ENCODE peak calls at places on chromosomes 16 and 17, in six cellular contexts. R is tibial nerve, L is K562, D is GM12891, M is IMR-90, S is ovary. X is an unnamed sample.

GRCh38 chr17:61379457-61380216 is 20.0 kb upstream of the TBX2 start:
- DNase-seq in S (no peak), D (no peak), R (no peak), L (no peak), M (no peak), X (no peak)

GRCh38 chr17:323181-323580 is 29.4 kb downstream of the RPH3AL start:
- DNase-seq in M (no peak), L (no peak), S (no peak), R (no peak), D (peak; percentile 5), X (no peak)

GRCh38 chr16:2188395-2188794 is 8.0 kb downstream of the CASKIN1 start:
- DNase-seq in M (no peak), L (no peak), R (no peak), D (no peak), S (no peak), X (no peak)

GRCh38 chr17:43998552-43998951 is 5.9 kb upstream of the NAGS start:
- DNase-seq in M (peak; percentile 66), R (no peak), D (no peak), S (no peak), L (no peak), X (no peak)

GRCh38 chr17:39751637-39752036 is 13.9 kb downstream of the GRB7 start:
- DNase-seq in L (no peak), D (no peak), R (no peak), S (no peak), M (no peak), X (no peak)

GRCh38 chr17:55607736-55608341 is 96.6 kb upstream of the SMIM36 start:
- DNase-seq in S (peak; percentile 97), M (peak; percentile 71), R (peak; percentile 40), D (no peak), L (no peak), X (no peak)

GRCh38 chr17:58658804-58659713 is 32.8 kb downstream of the TEX14 start:
- DNase-seq in D (peak; percentile 62), M (peak; percentile 99), S (peak; percentile 61), L (peak; percentile 86), R (peak; percentile 90), X (peak; percentile 73)

GRCh38 chr16:87806608-87807546 is 41.1 kb upstream of the KLHDC4 start:
- DNase-seq in R (no peak), S (no peak), L (peak; percentile 54), M (peak; percentile 92), D (no peak), X (peak; percentile 73)

GRCh38 chr17:49132317-49132698 is 261 bp upstream of the B4GALNT2 start:
- DNase-seq in M (no peak), D (no peak), S (no peak), L (no peak), R (no peak), X (no peak)

GRCh38 chr16:70715113-70715711 is 29.4 kb upstream of the MTSS2 start:
- DNase-seq in R (no peak), L (no peak), D (no peak), S (peak; percentile 90), M (peak; percentile 98), X (peak; percentile 98)

GRCh38 chr16:65249768-65250167 is 127.9 kb upstream of the CDH11 start:
- DNase-seq in D (no peak), M (no peak), S (peak; percentile 82), R (peak; percentile 20), L (no peak), X (no peak)

GRCh38 chr17:68780561-68780960 is 174.6 kb downstream of the ABCA8 start:
- DNase-seq in R (no peak), D (no peak), L (no peak), S (no peak), M (no peak), X (no peak)

GRCh38 chr17:54967621-54968258 is 714 bp downstream of the COX11 start:
- DNase-seq in D (peak; percentile 10), M (peak; percentile 27), R (no peak), S (no peak), L (peak; percentile 61), X (no peak)

GRCh38 chr17:142102-142661 is 4.8 kb downstream of the SCGB1C2 start:
- DNase-seq in L (no peak), M (peak; percentile 9), S (peak; percentile 9), R (peak; percentile 3), D (no peak), X (peak; percentile 46)

GRCh38 chr17:32350662-32351418 is 883 bp downstream of the ZNF207 start:
- DNase-seq in S (no peak), D (no peak), R (peak; percentile 40), M (peak; percentile 62), L (peak; percentile 39), X (no peak)

GRCh38 chr17:2090804-2091534 is 36.1 kb downstream of the HIC1 start:
- DNase-seq in R (peak; percentile 75), S (peak; percentile 62), M (peak; percentile 97), D (no peak), L (no peak), X (peak; percentile 84)

GRCh38 chr16:56797861-56798260 is 67.1 kb upstream of the SLC12A3 start:
- DNase-seq in L (no peak), D (no peak), R (no peak), M (no peak), S (no peak), X (no peak)

GRCh38 chr16:67150058-67150832 is 553 bp downstream of the B3GNT9 start:
- DNase-seq in D (peak; percentile 75), L (peak; percentile 53), S (peak; percentile 73), R (no peak), M (peak; percentile 55), X (peak; percentile 71)

GRCh38 chr17:34378664-34379101 is 15.7 kb upstream of the CCL1 start:
- DNase-seq in S (no peak), M (no peak), L (no peak), D (peak; percentile 41), R (no peak), X (no peak)

GRCh38 chr16:22813223-22813945 is 578 bp upstream of the HS3ST2 start:
- DNase-seq in M (peak; percentile 7), S (no peak), L (peak; percentile 51), D (peak; percentile 36), R (no peak), X (no peak)

GRCh38 chr16:23171234-23171948 is 11.2 kb upstream of the SCNN1G start:
- DNase-seq in D (no peak), L (no peak), M (peak; percentile 15), R (no peak), S (no peak), X (peak; percentile 62)

GRCh38 chr17:48095611-48096010 is 5.7 kb downstream of the CBX1 start:
- DNase-seq in D (no peak), M (no peak), R (no peak), S (no peak), L (no peak), X (no peak)

GRCh38 chr17:3527896-3528603 is 29.6 kb downstream of the TRPV3 start:
- DNase-seq in M (no peak), S (no peak), D (no peak), L (no peak), R (no peak), X (no peak)

GRCh38 chr16:11391576-11391975 is 46.3 kb downstream of the RMI2 start:
- DNase-seq in L (no peak), D (peak; percentile 7), M (no peak), S (no peak), R (no peak), X (no peak)

GRCh38 chr17:28380572-28380907 is 9.0 kb downstream of the SARM1 start:
- DNase-seq in R (no peak), D (no peak), S (no peak), M (no peak), L (no peak), X (no peak)

GRCh38 chr16:77963185-77964044 is 58.9 kb upstream of the CLEC3A start:
- DNase-seq in L (no peak), M (no peak), R (no peak), D (no peak), S (no peak), X (no peak)

GRCh38 chr16:56389554-56389953 is 35.8 kb downstream of the AMFR start:
- DNase-seq in M (peak; percentile 100), S (no peak), D (no peak), L (no peak), R (no peak), X (peak; percentile 47)

GRCh38 chr17:79575229-79575628 is 35.6 kb downstream of the RBFOX3 start:
- DNase-seq in D (no peak), L (no peak), S (no peak), R (no peak), M (no peak), X (no peak)

GRCh38 chr16:84834403-84834772 is 14.6 kb downstream of the CRISPLD2 start:
- DNase-seq in M (no peak), L (no peak), R (no peak), D (no peak), S (no peak), X (no peak)

GRCh38 chr17:60077672-60078519 is 825 bp downstream of the HEATR6 start:
- DNase-seq in L (peak; percentile 44), R (no peak), M (no peak), S (no peak), D (no peak), X (no peak)

GRCh38 chr17:32627233-32628008 is 140.6 kb downstream of the CDK5R1 start:
- DNase-seq in D (no peak), M (no peak), R (no peak), L (no peak), S (peak; percentile 53), X (no peak)

GRCh38 chr16:73183678-73184092 is 135.8 kb upstream of the ZFHX3 start:
- DNase-seq in L (no peak), D (no peak), M (no peak), S (peak; percentile 28), R (no peak), X (no peak)

GRCh38 chr16:75475420-75475847 is 10.9 kb upstream of the TMEM170A start:
- DNase-seq in D (no peak), L (no peak), R (no peak), S (no peak), M (no peak), X (no peak)

GRCh38 chr16:81542609-81543570 is 98.3 kb downstream of the CMIP start:
- DNase-seq in L (no peak), D (no peak), S (no peak), M (no peak), R (no peak), X (no peak)
- TF ChIP-seq POLR2A in L (no peak), D (no peak), S (no peak), M (no peak), R (no peak), X (no peak)

GRCh38 chr17:77322534-77323412 is 182.0 kb downstream of the SEC14L1 start:
- DNase-seq in D (no peak), S (peak; percentile 92), M (peak; percentile 99), L (peak; percentile 78), R (peak; percentile 77), X (peak; percentile 85)
- TF ChIP-seq POLR2A in D (no peak), S (no peak), M (peak; percentile 91), L (peak; percentile 58), R (no peak), X (peak; percentile 86)

DNA sequence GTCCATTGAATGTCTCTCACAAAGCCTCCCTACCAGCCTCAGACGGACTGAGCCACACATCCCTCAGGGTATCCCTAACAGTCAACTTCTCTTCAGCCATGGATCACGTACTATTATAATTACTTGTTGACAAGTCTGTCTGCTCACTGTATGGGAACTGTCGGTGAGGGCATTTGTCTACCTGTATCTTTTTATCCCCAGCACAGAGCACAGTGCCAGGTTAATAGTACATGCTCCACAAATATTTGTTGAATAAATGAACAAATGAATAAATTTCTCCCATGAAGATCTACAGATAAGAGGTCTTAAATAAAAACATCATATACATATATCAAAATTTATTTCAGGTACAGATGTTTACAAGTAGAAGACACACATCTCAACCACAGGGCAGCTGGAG is 414.0 kb downstream of the SOX9 start:
- DNase-seq in L (no peak), R (no peak), S (no peak), D (no peak), M (no peak), X (no peak)
- TF ChIP-seq POLR2A in L (no peak), R (no peak), S (no peak), D (no peak), M (no peak), X (no peak)

GRCh38 chr17:45123930-45124796 is 8.2 kb downstream of the PLCD3 start:
- DNase-seq in S (peak; percentile 80), L (peak; percentile 89), R (no peak), D (no peak), M (peak; percentile 91), X (peak; percentile 100)
- TF ChIP-seq POLR2A in S (no peak), L (peak; percentile 70), R (no peak), D (no peak), M (no peak), X (no peak)